ENCODE peak calls at places on chromosomes 12 and 14, in five cellular contexts. One of them, this sample, is unnamed.
A peak's percentile ranks its signal among the peaks of the same experiment; 100 is the strongest.

GRCh38 chr12:55718020-55718419 is 2.2 kb upstream of the RDH5 start:
- DNase-seq in stimulated activated CD4-positive, alpha-beta T cell treated with anti-CD3 and anti-CD28 coated beads, Interleukin-2, amount 100 ng/mL, for 48 hours: no peak
- DNase-seq in iPS DF 19.7: peak; percentile 33
- DNase-seq in stimulated activated CD8-positive, alpha-beta memory T cell treated with anti-CD3 and anti-CD28 coated beads, Interleukin-4, amount 100 ng/mL, for 24 hours: no peak
- DNase-seq in H9: peak; percentile 72
- DNase-seq in this sample: no peak

GRCh38 chr14:88983755-88984154 is 159.3 kb downstream of the TTC8 start:
- DNase-seq in stimulated activated CD4-positive, alpha-beta T cell treated with anti-CD3 and anti-CD28 coated beads, Interleukin-2, amount 100 ng/mL, for 48 hours: no peak
- DNase-seq in iPS DF 19.7: no peak
- DNase-seq in stimulated activated CD8-positive, alpha-beta memory T cell treated with anti-CD3 and anti-CD28 coated beads, Interleukin-4, amount 100 ng/mL, for 24 hours: no peak
- DNase-seq in H9: no peak
- DNase-seq in this sample: no peak

GRCh38 chr12:26938660-26939185 is 453 bp downstream of the FGFR1OP2 start:
- DNase-seq in stimulated activated CD4-positive, alpha-beta T cell treated with anti-CD3 and anti-CD28 coated beads, Interleukin-2, amount 100 ng/mL, for 48 hours: peak; percentile 10
- DNase-seq in iPS DF 19.7: no peak
- DNase-seq in stimulated activated CD8-positive, alpha-beta memory T cell treated with anti-CD3 and anti-CD28 coated beads, Interleukin-4, amount 100 ng/mL, for 24 hours: no peak
- DNase-seq in H9: no peak
- DNase-seq in this sample: no peak

GRCh38 chr12:6790496-6791150 is 1.3 kb downstream of the CD4 start:
- DNase-seq in stimulated activated CD4-positive, alpha-beta T cell treated with anti-CD3 and anti-CD28 coated beads, Interleukin-2, amount 100 ng/mL, for 48 hours: no peak
- DNase-seq in iPS DF 19.7: no peak
- DNase-seq in stimulated activated CD8-positive, alpha-beta memory T cell treated with anti-CD3 and anti-CD28 coated beads, Interleukin-4, amount 100 ng/mL, for 24 hours: no peak
- DNase-seq in H9: no peak
- DNase-seq in this sample: no peak

GRCh38 chr14:68203871-68204270 is 384.3 kb downstream of the RAD51B start:
- DNase-seq in stimulated activated CD4-positive, alpha-beta T cell treated with anti-CD3 and anti-CD28 coated beads, Interleukin-2, amount 100 ng/mL, for 48 hours: no peak
- DNase-seq in iPS DF 19.7: no peak
- DNase-seq in stimulated activated CD8-positive, alpha-beta memory T cell treated with anti-CD3 and anti-CD28 coated beads, Interleukin-4, amount 100 ng/mL, for 24 hours: no peak
- DNase-seq in H9: no peak
- DNase-seq in this sample: no peak

GRCh38 chr14:74038015-74038859 is 19.1 kb downstream of the BBOF1 start:
- DNase-seq in stimulated activated CD4-positive, alpha-beta T cell treated with anti-CD3 and anti-CD28 coated beads, Interleukin-2, amount 100 ng/mL, for 48 hours: no peak
- DNase-seq in iPS DF 19.7: no peak
- DNase-seq in stimulated activated CD8-positive, alpha-beta memory T cell treated with anti-CD3 and anti-CD28 coated beads, Interleukin-4, amount 100 ng/mL, for 24 hours: no peak
- DNase-seq in H9: no peak
- DNase-seq in this sample: no peak

GRCh38 chr14:88576222-88576621 is 13.4 kb downstream of the ZC3H14 start:
- DNase-seq in stimulated activated CD4-positive, alpha-beta T cell treated with anti-CD3 and anti-CD28 coated beads, Interleukin-2, amount 100 ng/mL, for 48 hours: no peak
- DNase-seq in iPS DF 19.7: no peak
- DNase-seq in stimulated activated CD8-positive, alpha-beta memory T cell treated with anti-CD3 and anti-CD28 coated beads, Interleukin-4, amount 100 ng/mL, for 24 hours: no peak
- DNase-seq in H9: no peak
- DNase-seq in this sample: no peak

GRCh38 chr12:109715310-109716091 is 1.9 kb downstream of the FAM222A start:
- DNase-seq in stimulated activated CD4-positive, alpha-beta T cell treated with anti-CD3 and anti-CD28 coated beads, Interleukin-2, amount 100 ng/mL, for 48 hours: no peak
- DNase-seq in iPS DF 19.7: no peak
- DNase-seq in stimulated activated CD8-positive, alpha-beta memory T cell treated with anti-CD3 and anti-CD28 coated beads, Interleukin-4, amount 100 ng/mL, for 24 hours: peak; percentile 9
- DNase-seq in H9: no peak
- DNase-seq in this sample: no peak

GRCh38 chr12:67701121-67701520 is 52.6 kb downstream of the DYRK2 start:
- DNase-seq in stimulated activated CD4-positive, alpha-beta T cell treated with anti-CD3 and anti-CD28 coated beads, Interleukin-2, amount 100 ng/mL, for 48 hours: no peak
- DNase-seq in iPS DF 19.7: no peak
- DNase-seq in stimulated activated CD8-positive, alpha-beta memory T cell treated with anti-CD3 and anti-CD28 coated beads, Interleukin-4, amount 100 ng/mL, for 24 hours: no peak
- DNase-seq in H9: no peak
- DNase-seq in this sample: no peak

GRCh38 chr12:112419269-112420133 is 754 bp downstream of the PTPN11 start:
- DNase-seq in stimulated activated CD4-positive, alpha-beta T cell treated with anti-CD3 and anti-CD28 coated beads, Interleukin-2, amount 100 ng/mL, for 48 hours: no peak
- DNase-seq in iPS DF 19.7: no peak
- DNase-seq in stimulated activated CD8-positive, alpha-beta memory T cell treated with anti-CD3 and anti-CD28 coated beads, Interleukin-4, amount 100 ng/mL, for 24 hours: no peak
- DNase-seq in H9: peak; percentile 73
- DNase-seq in this sample: no peak

GRCh38 chr12:26936559-26937442 is 980 bp downstream of the INTS13 start:
- DNase-seq in stimulated activated CD4-positive, alpha-beta T cell treated with anti-CD3 and anti-CD28 coated beads, Interleukin-2, amount 100 ng/mL, for 48 hours: no peak
- DNase-seq in iPS DF 19.7: no peak
- DNase-seq in stimulated activated CD8-positive, alpha-beta memory T cell treated with anti-CD3 and anti-CD28 coated beads, Interleukin-4, amount 100 ng/mL, for 24 hours: no peak
- DNase-seq in H9: no peak
- DNase-seq in this sample: no peak

GRCh38 chr14:63432888-63433552 is 110.2 kb downstream of the PPP2R5E start:
- DNase-seq in stimulated activated CD4-positive, alpha-beta T cell treated with anti-CD3 and anti-CD28 coated beads, Interleukin-2, amount 100 ng/mL, for 48 hours: no peak
- DNase-seq in iPS DF 19.7: no peak
- DNase-seq in stimulated activated CD8-positive, alpha-beta memory T cell treated with anti-CD3 and anti-CD28 coated beads, Interleukin-4, amount 100 ng/mL, for 24 hours: no peak
- DNase-seq in H9: no peak
- DNase-seq in this sample: no peak

GRCh38 chr12:92987362-92987761 is 58.3 kb upstream of the EEA1 start:
- DNase-seq in stimulated activated CD4-positive, alpha-beta T cell treated with anti-CD3 and anti-CD28 coated beads, Interleukin-2, amount 100 ng/mL, for 48 hours: no peak
- DNase-seq in iPS DF 19.7: no peak
- DNase-seq in stimulated activated CD8-positive, alpha-beta memory T cell treated with anti-CD3 and anti-CD28 coated beads, Interleukin-4, amount 100 ng/mL, for 24 hours: no peak
- DNase-seq in H9: no peak
- DNase-seq in this sample: no peak

GRCh38 chr14:51776102-51776894 is 84.1 kb upstream of the GNG2 start:
- DNase-seq in stimulated activated CD4-positive, alpha-beta T cell treated with anti-CD3 and anti-CD28 coated beads, Interleukin-2, amount 100 ng/mL, for 48 hours: no peak
- DNase-seq in iPS DF 19.7: peak; percentile 74
- DNase-seq in stimulated activated CD8-positive, alpha-beta memory T cell treated with anti-CD3 and anti-CD28 coated beads, Interleukin-4, amount 100 ng/mL, for 24 hours: no peak
- DNase-seq in H9: peak; percentile 89
- DNase-seq in this sample: peak; percentile 50

GRCh38 chr12:109481863-109482262 is 4.4 kb downstream of the UBE3B start:
- DNase-seq in stimulated activated CD4-positive, alpha-beta T cell treated with anti-CD3 and anti-CD28 coated beads, Interleukin-2, amount 100 ng/mL, for 48 hours: no peak
- DNase-seq in iPS DF 19.7: no peak
- DNase-seq in stimulated activated CD8-positive, alpha-beta memory T cell treated with anti-CD3 and anti-CD28 coated beads, Interleukin-4, amount 100 ng/mL, for 24 hours: no peak
- DNase-seq in H9: no peak
- DNase-seq in this sample: no peak

GRCh38 chr14:67643671-67644070 is 24.0 kb downstream of the ARG2 start:
- DNase-seq in stimulated activated CD4-positive, alpha-beta T cell treated with anti-CD3 and anti-CD28 coated beads, Interleukin-2, amount 100 ng/mL, for 48 hours: no peak
- DNase-seq in iPS DF 19.7: no peak
- DNase-seq in stimulated activated CD8-positive, alpha-beta memory T cell treated with anti-CD3 and anti-CD28 coated beads, Interleukin-4, amount 100 ng/mL, for 24 hours: no peak
- DNase-seq in H9: no peak
- DNase-seq in this sample: no peak

GRCh38 chr14:69525896-69526295 is 41.4 kb downstream of the PLEKHD1 start:
- DNase-seq in stimulated activated CD4-positive, alpha-beta T cell treated with anti-CD3 and anti-CD28 coated beads, Interleukin-2, amount 100 ng/mL, for 48 hours: no peak
- DNase-seq in iPS DF 19.7: no peak
- DNase-seq in stimulated activated CD8-positive, alpha-beta memory T cell treated with anti-CD3 and anti-CD28 coated beads, Interleukin-4, amount 100 ng/mL, for 24 hours: no peak
- DNase-seq in H9: no peak
- DNase-seq in this sample: no peak

GRCh38 chr14:24665440-24665991 is 31.5 kb upstream of the GZMB start:
- DNase-seq in stimulated activated CD4-positive, alpha-beta T cell treated with anti-CD3 and anti-CD28 coated beads, Interleukin-2, amount 100 ng/mL, for 48 hours: no peak
- DNase-seq in iPS DF 19.7: no peak
- DNase-seq in stimulated activated CD8-positive, alpha-beta memory T cell treated with anti-CD3 and anti-CD28 coated beads, Interleukin-4, amount 100 ng/mL, for 24 hours: peak; percentile 31
- DNase-seq in H9: no peak
- DNase-seq in this sample: no peak

GRCh38 chr14:64266206-64266605 is 28.0 kb downstream of the ESR2 start:
- DNase-seq in stimulated activated CD4-positive, alpha-beta T cell treated with anti-CD3 and anti-CD28 coated beads, Interleukin-2, amount 100 ng/mL, for 48 hours: no peak
- DNase-seq in iPS DF 19.7: no peak
- DNase-seq in stimulated activated CD8-positive, alpha-beta memory T cell treated with anti-CD3 and anti-CD28 coated beads, Interleukin-4, amount 100 ng/mL, for 24 hours: no peak
- DNase-seq in H9: no peak
- DNase-seq in this sample: no peak

GRCh38 chr12:91493308-91493707 is 310.7 kb upstream of the DCN start:
- DNase-seq in stimulated activated CD4-positive, alpha-beta T cell treated with anti-CD3 and anti-CD28 coated beads, Interleukin-2, amount 100 ng/mL, for 48 hours: no peak
- DNase-seq in iPS DF 19.7: no peak
- DNase-seq in stimulated activated CD8-positive, alpha-beta memory T cell treated with anti-CD3 and anti-CD28 coated beads, Interleukin-4, amount 100 ng/mL, for 24 hours: no peak
- DNase-seq in H9: no peak
- DNase-seq in this sample: no peak

GRCh38 chr12:57627504-57628279 is 5.3 kb downstream of the B4GALNT1 start:
- DNase-seq in stimulated activated CD4-positive, alpha-beta T cell treated with anti-CD3 and anti-CD28 coated beads, Interleukin-2, amount 100 ng/mL, for 48 hours: no peak
- DNase-seq in iPS DF 19.7: no peak
- DNase-seq in stimulated activated CD8-positive, alpha-beta memory T cell treated with anti-CD3 and anti-CD28 coated beads, Interleukin-4, amount 100 ng/mL, for 24 hours: no peak
- DNase-seq in H9: no peak
- DNase-seq in this sample: no peak

GRCh38 chr14:24634158-24634557 is at the start of gene GZMB:
- DNase-seq in stimulated activated CD4-positive, alpha-beta T cell treated with anti-CD3 and anti-CD28 coated beads, Interleukin-2, amount 100 ng/mL, for 48 hours: peak; percentile 31
- DNase-seq in iPS DF 19.7: no peak
- DNase-seq in stimulated activated CD8-positive, alpha-beta memory T cell treated with anti-CD3 and anti-CD28 coated beads, Interleukin-4, amount 100 ng/mL, for 24 hours: peak; percentile 76
- DNase-seq in H9: no peak
- DNase-seq in this sample: no peak

GRCh38 chr14:80304125-80304766 is 92.9 kb upstream of the DIO2 start:
- DNase-seq in stimulated activated CD4-positive, alpha-beta T cell treated with anti-CD3 and anti-CD28 coated beads, Interleukin-2, amount 100 ng/mL, for 48 hours: no peak
- DNase-seq in iPS DF 19.7: no peak
- DNase-seq in stimulated activated CD8-positive, alpha-beta memory T cell treated with anti-CD3 and anti-CD28 coated beads, Interleukin-4, amount 100 ng/mL, for 24 hours: no peak
- DNase-seq in H9: no peak
- DNase-seq in this sample: no peak

GRCh38 chr12:15829255-15829654 is 40.1 kb upstream of the EPS8 start:
- DNase-seq in stimulated activated CD4-positive, alpha-beta T cell treated with anti-CD3 and anti-CD28 coated beads, Interleukin-2, amount 100 ng/mL, for 48 hours: no peak
- DNase-seq in iPS DF 19.7: no peak
- DNase-seq in stimulated activated CD8-positive, alpha-beta memory T cell treated with anti-CD3 and anti-CD28 coated beads, Interleukin-4, amount 100 ng/mL, for 24 hours: no peak
- DNase-seq in H9: no peak
- DNase-seq in this sample: no peak

GRCh38 chr12:116803018-116803736 is 65.1 kb downstream of the RNFT2 start:
- DNase-seq in stimulated activated CD4-positive, alpha-beta T cell treated with anti-CD3 and anti-CD28 coated beads, Interleukin-2, amount 100 ng/mL, for 48 hours: no peak
- DNase-seq in iPS DF 19.7: no peak
- DNase-seq in stimulated activated CD8-positive, alpha-beta memory T cell treated with anti-CD3 and anti-CD28 coated beads, Interleukin-4, amount 100 ng/mL, for 24 hours: no peak
- DNase-seq in H9: no peak
- DNase-seq in this sample: no peak

GRCh38 chr12:124630791-124631313 is 63.4 kb upstream of the NCOR2 start:
- DNase-seq in stimulated activated CD4-positive, alpha-beta T cell treated with anti-CD3 and anti-CD28 coated beads, Interleukin-2, amount 100 ng/mL, for 48 hours: no peak
- DNase-seq in iPS DF 19.7: peak; percentile 57
- DNase-seq in stimulated activated CD8-positive, alpha-beta memory T cell treated with anti-CD3 and anti-CD28 coated beads, Interleukin-4, amount 100 ng/mL, for 24 hours: no peak
- DNase-seq in H9: peak; percentile 83
- DNase-seq in this sample: no peak

GRCh38 chr12:121792607-121793500 is 634 bp downstream of the RHOF start:
- DNase-seq in stimulated activated CD4-positive, alpha-beta T cell treated with anti-CD3 and anti-CD28 coated beads, Interleukin-2, amount 100 ng/mL, for 48 hours: no peak
- DNase-seq in iPS DF 19.7: no peak
- DNase-seq in stimulated activated CD8-positive, alpha-beta memory T cell treated with anti-CD3 and anti-CD28 coated beads, Interleukin-4, amount 100 ng/mL, for 24 hours: no peak
- DNase-seq in H9: no peak
- DNase-seq in this sample: no peak

GRCh38 chr12:100826323-100826722 is 31.7 kb downstream of the ANO4 start:
- DNase-seq in stimulated activated CD4-positive, alpha-beta T cell treated with anti-CD3 and anti-CD28 coated beads, Interleukin-2, amount 100 ng/mL, for 48 hours: peak; percentile 2
- DNase-seq in iPS DF 19.7: no peak
- DNase-seq in stimulated activated CD8-positive, alpha-beta memory T cell treated with anti-CD3 and anti-CD28 coated beads, Interleukin-4, amount 100 ng/mL, for 24 hours: no peak
- DNase-seq in H9: peak; percentile 55
- DNase-seq in this sample: no peak

GRCh38 chr14:102229739-102230092 is 75.2 kb downstream of the MOK start:
- DNase-seq in stimulated activated CD4-positive, alpha-beta T cell treated with anti-CD3 and anti-CD28 coated beads, Interleukin-2, amount 100 ng/mL, for 48 hours: no peak
- DNase-seq in iPS DF 19.7: no peak
- DNase-seq in stimulated activated CD8-positive, alpha-beta memory T cell treated with anti-CD3 and anti-CD28 coated beads, Interleukin-4, amount 100 ng/mL, for 24 hours: no peak
- DNase-seq in H9: no peak
- DNase-seq in this sample: no peak

GRCh38 chr14:55582741-55583140 is 2.7 kb downstream of the KTN1 start:
- DNase-seq in stimulated activated CD4-positive, alpha-beta T cell treated with anti-CD3 and anti-CD28 coated beads, Interleukin-2, amount 100 ng/mL, for 48 hours: no peak
- DNase-seq in iPS DF 19.7: no peak
- DNase-seq in stimulated activated CD8-positive, alpha-beta memory T cell treated with anti-CD3 and anti-CD28 coated beads, Interleukin-4, amount 100 ng/mL, for 24 hours: no peak
- DNase-seq in H9: no peak
- DNase-seq in this sample: no peak

GRCh38 chr12:42213954-42214426 is 24.1 kb downstream of the YAF2 start:
- DNase-seq in stimulated activated CD4-positive, alpha-beta T cell treated with anti-CD3 and anti-CD28 coated beads, Interleukin-2, amount 100 ng/mL, for 48 hours: no peak
- DNase-seq in iPS DF 19.7: no peak
- DNase-seq in stimulated activated CD8-positive, alpha-beta memory T cell treated with anti-CD3 and anti-CD28 coated beads, Interleukin-4, amount 100 ng/mL, for 24 hours: no peak
- DNase-seq in H9: no peak
- DNase-seq in this sample: no peak

GRCh38 chr14:89765346-89765745 is 189.2 kb downstream of the EFCAB11 start:
- DNase-seq in stimulated activated CD4-positive, alpha-beta T cell treated with anti-CD3 and anti-CD28 coated beads, Interleukin-2, amount 100 ng/mL, for 48 hours: no peak
- DNase-seq in iPS DF 19.7: no peak
- DNase-seq in stimulated activated CD8-positive, alpha-beta memory T cell treated with anti-CD3 and anti-CD28 coated beads, Interleukin-4, amount 100 ng/mL, for 24 hours: no peak
- DNase-seq in H9: no peak
- DNase-seq in this sample: no peak

GRCh38 chr14:71686677-71687076 is 245.6 kb upstream of the RGS6 start:
- DNase-seq in stimulated activated CD4-positive, alpha-beta T cell treated with anti-CD3 and anti-CD28 coated beads, Interleukin-2, amount 100 ng/mL, for 48 hours: no peak
- DNase-seq in iPS DF 19.7: no peak
- DNase-seq in stimulated activated CD8-positive, alpha-beta memory T cell treated with anti-CD3 and anti-CD28 coated beads, Interleukin-4, amount 100 ng/mL, for 24 hours: no peak
- DNase-seq in H9: no peak
- DNase-seq in this sample: no peak